ENCODE peak calls at places on chromosomes 2 and 18, in four cellular contexts. J, R, Z and Q are unnamed samples.

GRCh38 chr2:180692322-180692721 is 288.1 kb upstream of the UBE2E3 start:
- DNase-seq in J (no peak), R (no peak), Z (no peak), Q (no peak)

GRCh38 chr18:63342206-63342605 is 22.6 kb upstream of the BCL2 start:
- DNase-seq in J (no peak), R (no peak), Z (peak; percentile 62), Q (no peak)

GRCh38 chr18:48293954-48294893 is 115.0 kb downstream of the ZBTB7C start:
- DNase-seq in J (no peak), R (no peak), Z (no peak), Q (no peak)

GRCh38 chr18:62781893-62782292 is 66.6 kb downstream of the PHLPP1 start:
- DNase-seq in J (no peak), R (no peak), Z (no peak), Q (no peak)

GRCh38 chr2:160635488-160635887 is 141.9 kb upstream of the RBMS1 start:
- DNase-seq in J (no peak), R (no peak), Z (no peak), Q (no peak)

GRCh38 chr2:212997526-212998020 is 153.8 kb downstream of the IKZF2 start:
- DNase-seq in J (no peak), R (no peak), Z (no peak), Q (no peak)

GRCh38 chr18:12657048-12657848 is 659 bp downstream of the SPIRE1 start:
- DNase-seq in J (no peak), R (no peak), Z (peak; percentile 55), Q (no peak)

GRCh38 chr18:63831080-63831788 is 56.0 kb downstream of the SERPINB7 start:
- DNase-seq in J (no peak), R (no peak), Z (no peak), Q (no peak)

GRCh38 chr2:38145226-38145625 is 69.3 kb upstream of the CYP1B1 start:
- DNase-seq in J (no peak), R (no peak), Z (no peak), Q (no peak)

GRCh38 chr2:154978244-154978643 is 279.7 kb downstream of the KCNJ3 start:
- DNase-seq in J (no peak), R (no peak), Z (no peak), Q (no peak)

GRCh38 chr2:241559489-241560180 is 1.1 kb downstream of the BOK start:
- DNase-seq in J (no peak), R (no peak), Z (peak; percentile 40), Q (no peak)

GRCh38 chr2:64987001-64987962 is 1.9 kb upstream of the SLC1A4 start:
- DNase-seq in J (no peak), R (no peak), Z (peak; percentile 48), Q (peak; percentile 68)

GRCh38 chr18:9428301-9428706 is 47.0 kb upstream of the RALBP1 start:
- DNase-seq in J (no peak), R (no peak), Z (no peak), Q (no peak)

GRCh38 chr2:182545420-182546167 is 118.8 kb upstream of the PDE1A start:
- DNase-seq in J (no peak), R (no peak), Z (no peak), Q (no peak)

GRCh38 chr2:9678554-9678953 is 47.8 kb upstream of the YWHAQ start:
- DNase-seq in J (no peak), R (no peak), Z (no peak), Q (no peak)

GRCh38 chr2:190270298-190270697 is 49.3 kb downstream of the HIBCH start:
- DNase-seq in J (no peak), R (no peak), Z (no peak), Q (no peak)

GRCh38 chr2:218819103-218819502 is 12.5 kb downstream of the PRKAG3 start:
- DNase-seq in J (no peak), R (no peak), Z (no peak), Q (no peak)

GRCh38 chr2:122019729-122020128 is 264.3 kb downstream of the TSN start:
- DNase-seq in J (no peak), R (no peak), Z (no peak), Q (no peak)

GRCh38 chr2:120624056-120624737 is 111.5 kb upstream of the GLI2 start:
- DNase-seq in J (no peak), R (no peak), Z (no peak), Q (no peak)

GRCh38 chr2:141109633-141110032 is 1021.2 kb downstream of the LRP1B start:
- DNase-seq in J (no peak), R (no peak), Z (no peak), Q (no peak)

GRCh38 chr2:79855264-79856006 is 342.6 kb downstream of the CTNNA2 start:
- DNase-seq in J (peak; percentile 33), R (no peak), Z (no peak), Q (no peak)

GRCh38 chr2:111236027-111236426 is 115.3 kb downstream of the BCL2L11 start:
- DNase-seq in J (no peak), R (no peak), Z (no peak), Q (no peak)
- TF ChIP-seq EGR1 in J (no peak), R (no peak), Z (no peak), Q (no peak)

GRCh38 chr18:39359636-39360035 is 1794.0 kb upstream of the CELF4 start:
- DNase-seq in J (no peak), R (no peak), Z (no peak), Q (no peak)

GRCh38 chr18:39360072-39360471 is 1794.5 kb upstream of the CELF4 start:
- DNase-seq in J (no peak), R (no peak), Z (no peak), Q (no peak)
- TF ChIP-seq EGR1 in J (no peak), R (no peak), Z (no peak), Q (no peak)

DNA sequence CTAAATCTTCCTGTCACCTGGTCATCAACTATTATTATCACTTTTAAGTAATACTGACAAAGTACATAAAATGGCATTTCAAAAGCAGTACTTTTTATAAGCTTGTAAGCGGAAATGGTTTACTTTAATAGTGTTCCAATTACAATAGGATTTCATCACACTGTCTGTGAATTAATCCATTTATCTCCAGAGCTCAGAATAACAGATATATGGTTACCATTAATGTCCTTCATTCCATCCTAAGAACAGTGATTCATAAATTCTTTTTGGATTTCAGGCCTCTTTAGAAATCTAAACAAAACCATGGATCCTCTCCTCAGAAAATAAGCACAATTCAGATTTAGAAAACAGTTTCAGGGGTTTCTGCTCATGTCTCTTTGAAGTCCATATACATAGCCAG is 68.4 kb downstream of the PID1 start:
- DNase-seq in J (no peak), R (no peak), Z (no peak), Q (no peak)
- TF ChIP-seq EGR1 in J (no peak), R (no peak), Z (no peak), Q (no peak)

DNA sequence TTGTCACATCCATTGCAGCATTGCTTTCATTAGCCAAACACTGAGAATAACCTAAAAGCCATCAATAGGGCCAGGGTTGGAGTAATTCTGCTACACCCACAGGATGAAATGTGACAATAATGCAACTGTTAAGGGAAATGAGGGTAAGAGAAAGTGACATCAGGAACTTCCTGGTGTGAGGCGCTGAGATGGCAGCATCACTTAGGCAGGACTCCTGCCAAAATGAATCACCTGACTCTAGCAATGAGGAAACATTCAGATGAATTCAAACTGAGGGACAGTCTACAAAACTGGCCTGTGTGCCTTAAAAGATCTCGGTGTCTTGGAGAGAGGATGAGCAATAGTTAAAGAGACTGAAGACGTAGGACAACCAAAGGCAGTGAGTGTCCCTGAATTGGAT is 115.6 kb upstream of the AGAP1 start:
- DNase-seq in J (no peak), R (no peak), Z (no peak), Q (no peak)
- TF ChIP-seq EGR1 in J (no peak), R (no peak), Z (no peak), Q (no peak)